ENCODE peak calls at places on chromosomes 11 and 22, in four cellular contexts. Z, C, Y and F are unnamed samples.

GRCh38 chr11:37394236-37394870 is 796.3 kb upstream of the RAG2 start:
- DNase-seq in C (no peak), Z (no peak), Y (no peak), F (no peak)

GRCh38 chr22:32685527-32685926 is 116.0 kb upstream of the TIMP3 start:
- DNase-seq in Z (no peak), C (no peak), Y (no peak), F (no peak)

GRCh38 chr11:33060271-33060670 is 20.9 kb downstream of the TCP11L1 start:
- DNase-seq in Y (no peak), C (no peak), Z (no peak), F (no peak)

GRCh38 chr22:23082534-23083314 is 12.4 kb downstream of the GNAZ start:
- DNase-seq in C (no peak), Z (no peak), Y (no peak), F (no peak)

GRCh38 chr11:117073539-117073938 is 24.7 kb downstream of the SIK3 start:
- DNase-seq in C (no peak), Z (no peak), Y (no peak), F (no peak)

GRCh38 chr11:45405916-45406670 is 120.0 kb upstream of the SYT13 start:
- DNase-seq in C (no peak), Z (no peak), Y (no peak), F (peak)

GRCh38 chr11:10394229-10395100 is 60.6 kb upstream of the AMPD3 start:
- DNase-seq in Y (no peak), C (no peak), Z (peak), F (peak)

GRCh38 chr22:41589260-41589600 is 410 bp downstream of the PMM1 start:
- DNase-seq in Y (no peak), Z (peak), C (peak), F (peak)

GRCh38 chr22:44024288-44024908 is at the start of gene PARVB:
- DNase-seq in Z (no peak), C (no peak), Y (no peak), F (peak)

GRCh38 chr11:112663947-112664634 is 297.1 kb upstream of the NCAM1 start:
- DNase-seq in Y (no peak), C (no peak), Z (no peak), F (no peak)

GRCh38 chr22:40635008-40635939 is 1.2 kb downstream of the MRTFA start:
- DNase-seq in C (no peak), Y (no peak), Z (peak), F (peak)

GRCh38 chr11:65362320-65362931 is 7.9 kb downstream of the TIGD3 start:
- DNase-seq in Y (no peak), Z (no peak), C (no peak), F (no peak)

GRCh38 chr22:20549232-20549841 is 41.9 kb downstream of the MED15 start:
- DNase-seq in C (no peak), Y (no peak), Z (peak), F (no peak)

GRCh38 chr11:33930317-33931021 is 38.6 kb upstream of the LMO2 start:
- DNase-seq in Z (peak), C (no peak), Y (no peak), F (peak)

GRCh38 chr11:58508814-58509213 is 909 bp upstream of the OR5B21 start:
- DNase-seq in C (no peak), Y (no peak), Z (no peak), F (no peak)

GRCh38 chr22:19815093-19815822 is 39.4 kb downstream of the GNB1L start:
- DNase-seq in Y (no peak), Z (no peak), C (no peak), F (no peak)

GRCh38 chr22:44160416-44160815 is 20.3 kb upstream of the PARVG start:
- DNase-seq in Y (no peak), C (no peak), Z (no peak), F (no peak)

GRCh38 chr11:130137999-130138398 is 21.6 kb upstream of the ST14 start:
- DNase-seq in Z (no peak), Y (no peak), C (no peak), F (no peak)

GRCh38 chr11:122748968-122749687 is 89.2 kb upstream of the CRTAM start:
- DNase-seq in Y (no peak), Z (peak), C (peak), F (peak)

GRCh38 chr11:116515666-116516184 is 257.1 kb downstream of the BUD13 start:
- DNase-seq in Z (no peak), C (no peak), Y (no peak), F (no peak)

GRCh38 chr11:16883179-16883578 is 131.0 kb downstream of the PLEKHA7 start:
- DNase-seq in Y (peak), Z (no peak), C (peak), F (no peak)

GRCh38 chr11:123461164-123461563 is 31.1 kb downstream of the GRAMD1B start:
- DNase-seq in Y (no peak), C (no peak), Z (no peak), F (no peak)

GRCh38 chr11:78564037-78564888 is 10.4 kb downstream of the NARS2 start:
- DNase-seq in Z (peak), Y (peak), C (peak), F (peak)

GRCh38 chr11:125300791-125301218 is 136.3 kb downstream of the PKNOX2 start:
- DNase-seq in Y (no peak), Z (peak), C (peak), F (peak)

GRCh38 chr22:39994566-39995345 is at the start of gene FAM83F:
- DNase-seq in Y (peak), Z (no peak), C (peak), F (no peak)

GRCh38 chr11:19253149-19253540 is 12.4 kb upstream of the E2F8 start:
- DNase-seq in C (no peak), Y (no peak), Z (no peak), F (no peak)

GRCh38 chr11:32891657-32892354 is 805 bp upstream of the QSER1 start:
- DNase-seq in C (peak), Z (peak), Y (no peak), F (peak)

GRCh38 chr22:30397656-30398635 is 1.1 kb downstream of the SEC14L2 start:
- DNase-seq in C (no peak), Z (no peak), Y (no peak), F (no peak)

GRCh38 chr22:30399718-30400117 is 2.9 kb downstream of the SEC14L2 start:
- DNase-seq in Y (no peak), Z (no peak), C (no peak), F (no peak)

GRCh38 chr22:30398685-30399680 is 2.2 kb downstream of the SEC14L2 start:
- DNase-seq in C (peak), Z (no peak), Y (no peak), F (no peak)

GRCh38 chr22:30400159-30400558 is 3.3 kb downstream of the SEC14L2 start:
- DNase-seq in Z (no peak), C (peak), Y (no peak), F (no peak)

GRCh38 chr22:30396871-30397655 is at the start of gene SEC14L2:
- DNase-seq in Y (peak), C (peak), Z (peak), F (peak)
- H3K9ac ChIP-seq in Y (peak), C (peak), Z (peak), F (peak)

GRCh38 chr22:30195245-30196140 is 51.1 kb downstream of the LIF start:
- DNase-seq in C (peak), Y (no peak), Z (peak), F (no peak)

GRCh38 chr22:30197389-30197788 is 49.2 kb downstream of the LIF start:
- DNase-seq in Y (no peak), C (no peak), Z (no peak), F (no peak)

GRCh38 chr22:30196141-30196866 is 50.3 kb downstream of the LIF start:
- DNase-seq in Y (peak), Z (peak), C (peak), F (peak)

GRCh38 chr22:30196867-30197336 is 49.7 kb downstream of the LIF start:
- DNase-seq in C (no peak), Z (no peak), Y (no peak), F (no peak)

DNA sequence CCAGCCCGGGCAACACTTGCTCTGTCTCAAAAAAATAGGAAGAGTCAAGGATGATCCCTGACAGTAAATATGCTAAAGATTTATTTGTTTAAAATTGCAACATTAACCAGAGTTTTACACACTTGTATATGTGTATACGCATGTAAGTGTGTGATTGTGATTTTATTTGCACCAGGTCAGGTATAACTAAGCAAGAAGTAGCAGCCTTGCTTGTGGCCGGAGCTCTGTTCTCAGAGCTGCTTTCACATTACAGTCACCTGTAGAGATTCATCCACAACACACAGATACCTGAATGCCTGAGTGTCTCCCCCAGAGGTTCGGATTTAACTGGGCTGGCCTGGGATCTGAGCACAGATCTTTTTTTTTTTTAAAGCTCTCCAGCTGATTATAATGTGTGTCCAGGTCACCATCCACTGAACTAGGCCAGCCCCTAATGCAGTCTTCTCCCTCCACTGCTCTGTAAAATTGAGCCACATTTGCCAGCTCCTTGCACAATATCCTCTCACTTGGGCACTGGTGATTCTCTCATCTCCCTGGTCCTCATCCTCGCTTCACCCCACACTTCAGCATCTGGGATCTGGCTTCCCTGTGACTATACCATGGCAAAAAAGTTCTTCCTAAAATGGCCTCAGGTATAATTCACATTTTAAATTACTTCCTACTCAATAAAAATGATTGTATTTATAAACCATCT is 48.3 kb downstream of the LIF start:
- DNase-seq in Y (no peak), C (peak), Z (no peak), F (peak)
- H3K9ac ChIP-seq in Y (peak), C (no peak), Z (no peak), F (no peak)

GRCh38 chr22:37843746-37844089 is 416 bp downstream of the ANKRD54 start:
- DNase-seq in C (no peak), Z (no peak), Y (no peak), F (peak)
- H3K9ac ChIP-seq in C (peak), Z (peak), Y (peak), F (peak)

GRCh38 chr22:27128461-27129080 is 471.2 kb downstream of the MIAT start:
- DNase-seq in Z (no peak), C (no peak), Y (no peak), F (no peak)
- H3K9ac ChIP-seq in Z (no peak), C (no peak), Y (no peak), F (no peak)

GRCh38 chr22:31243339-31244043 is 31.4 kb downstream of the LIMK2 start:
- DNase-seq in Z (peak), C (peak), Y (peak), F (peak)

GRCh38 chr22:31241936-31242335 is 29.8 kb downstream of the LIMK2 start:
- DNase-seq in Y (no peak), Z (peak), C (no peak), F (peak)

GRCh38 chr22:31246687-31247086 is 34.6 kb downstream of the LIMK2 start:
- DNase-seq in C (no peak), Z (no peak), Y (no peak), F (no peak)

GRCh38 chr22:31244943-31245451 is 32.9 kb downstream of the LIMK2 start:
- DNase-seq in C (no peak), Z (peak), Y (no peak), F (no peak)

DNA sequence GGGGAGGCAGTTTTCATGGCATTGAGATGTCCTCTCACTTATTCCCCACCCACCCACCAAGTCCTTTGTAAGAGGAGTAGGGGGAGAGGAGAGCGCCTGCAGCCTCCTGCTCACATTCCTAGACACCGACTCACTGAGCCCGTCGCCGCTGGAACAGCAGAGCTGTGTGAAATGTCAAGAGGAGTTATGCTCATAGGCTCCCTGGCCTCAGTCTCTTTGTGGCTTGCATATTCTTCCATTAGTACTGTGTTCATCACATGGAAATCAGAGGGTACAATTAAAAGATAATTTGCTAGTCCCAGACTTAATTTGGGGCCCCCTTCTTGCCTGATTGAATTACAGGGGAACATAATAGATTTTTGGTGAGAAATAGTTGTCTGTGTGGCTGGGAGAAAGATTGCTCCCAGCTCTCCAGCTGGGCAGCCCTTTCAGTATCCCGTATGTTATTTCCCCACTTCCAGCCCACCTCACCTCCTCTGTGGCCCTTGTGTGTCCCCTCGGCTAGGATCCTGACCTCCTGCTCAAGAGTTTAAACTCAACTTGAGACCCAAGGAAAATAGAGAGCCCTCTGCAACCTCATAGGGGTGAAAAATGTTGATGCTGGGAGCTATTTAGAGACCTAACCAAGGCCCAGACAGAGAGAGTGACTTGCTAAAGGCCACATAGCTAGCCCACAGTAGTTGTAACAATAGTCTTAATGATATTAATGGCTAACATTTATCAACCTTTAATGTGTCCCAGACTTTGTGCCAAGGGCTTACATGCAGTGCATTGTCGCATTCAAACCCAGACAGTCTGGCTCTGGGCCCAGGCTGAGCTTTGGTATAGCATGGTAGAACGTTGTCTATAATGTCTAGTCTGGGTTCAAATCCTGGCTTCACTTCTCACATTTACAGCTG is 32.2 kb downstream of the LIMK2 start:
- DNase-seq in C (peak), Z (peak), Y (peak), F (peak)
- H3K9ac ChIP-seq in C (peak), Z (no peak), Y (peak), F (peak)